ENCODE peak calls at places on chromosomes 1 and 21, in eight cellular contexts. One of them, this sample, is unnamed.

GRCh38 chr1:228765543-228765942 is 30.3 kb downstream of the RHOU start:
- DNase-seq in stimulated activated CD4-positive, alpha-beta T cell treated with anti-CD3 and anti-CD28 coated beads, Interleukin-12 subunit alpha, Interleukin-12 subunit beta, amount 100 ng/mL, for 4 hours: no peak
- DNase-seq in CD8-positive, alpha-beta T cell: peak
- DNase-seq in body of pancreas: peak
- DNase-seq in T-helper 1 cell: no peak
- DNase-seq in neural progenitor cell: no peak
- DNase-seq in CD4-positive, alpha-beta T cell: no peak
- DNase-seq in COR-L47: no peak
- DNase-seq in this sample: no peak

GRCh38 chr1:65687435-65688214 is 105.1 kb upstream of the PDE4B start:
- DNase-seq in CD8-positive, alpha-beta T cell: peak
- DNase-seq in neural progenitor cell: peak
- DNase-seq in body of pancreas: peak
- DNase-seq in COR-L47: peak
- DNase-seq in CD4-positive, alpha-beta T cell: peak
- DNase-seq in stimulated activated CD4-positive, alpha-beta T cell treated with anti-CD3 and anti-CD28 coated beads, Interleukin-12 subunit alpha, Interleukin-12 subunit beta, amount 100 ng/mL, for 4 hours: peak
- DNase-seq in T-helper 1 cell: peak
- DNase-seq in this sample: peak

GRCh38 chr21:45598666-45599065 is 44.9 kb upstream of the PCBP3 start:
- DNase-seq in T-helper 1 cell: no peak
- DNase-seq in CD8-positive, alpha-beta T cell: no peak
- DNase-seq in CD4-positive, alpha-beta T cell: no peak
- DNase-seq in body of pancreas: no peak
- DNase-seq in COR-L47: no peak
- DNase-seq in neural progenitor cell: no peak
- DNase-seq in stimulated activated CD4-positive, alpha-beta T cell treated with anti-CD3 and anti-CD28 coated beads, Interleukin-12 subunit alpha, Interleukin-12 subunit beta, amount 100 ng/mL, for 4 hours: no peak
- DNase-seq in this sample: no peak

GRCh38 chr1:15418811-15419515 is 9.3 kb downstream of the EFHD2 start:
- DNase-seq in body of pancreas: peak
- DNase-seq in CD4-positive, alpha-beta T cell: no peak
- DNase-seq in neural progenitor cell: no peak
- DNase-seq in COR-L47: no peak
- DNase-seq in CD8-positive, alpha-beta T cell: no peak
- DNase-seq in stimulated activated CD4-positive, alpha-beta T cell treated with anti-CD3 and anti-CD28 coated beads, Interleukin-12 subunit alpha, Interleukin-12 subunit beta, amount 100 ng/mL, for 4 hours: no peak
- DNase-seq in T-helper 1 cell: no peak
- DNase-seq in this sample: no peak

GRCh38 chr1:178942285-178943218 is 71.7 kb upstream of the ANGPTL1 start:
- DNase-seq in CD8-positive, alpha-beta T cell: peak
- DNase-seq in stimulated activated CD4-positive, alpha-beta T cell treated with anti-CD3 and anti-CD28 coated beads, Interleukin-12 subunit alpha, Interleukin-12 subunit beta, amount 100 ng/mL, for 4 hours: no peak
- DNase-seq in CD4-positive, alpha-beta T cell: no peak
- DNase-seq in T-helper 1 cell: no peak
- DNase-seq in COR-L47: no peak
- DNase-seq in neural progenitor cell: no peak
- DNase-seq in body of pancreas: peak
- DNase-seq in this sample: no peak

GRCh38 chr21:42227909-42228708 is 9.2 kb downstream of the ABCG1 start:
- DNase-seq in stimulated activated CD4-positive, alpha-beta T cell treated with anti-CD3 and anti-CD28 coated beads, Interleukin-12 subunit alpha, Interleukin-12 subunit beta, amount 100 ng/mL, for 4 hours: peak
- DNase-seq in body of pancreas: peak
- DNase-seq in neural progenitor cell: peak
- DNase-seq in CD4-positive, alpha-beta T cell: peak
- DNase-seq in CD8-positive, alpha-beta T cell: peak
- DNase-seq in T-helper 1 cell: peak
- DNase-seq in COR-L47: peak
- DNase-seq in this sample: peak

GRCh38 chr21:46191257-46191685 is 7.0 kb upstream of the SPATC1L start:
- DNase-seq in COR-L47: no peak
- DNase-seq in T-helper 1 cell: no peak
- DNase-seq in body of pancreas: peak
- DNase-seq in stimulated activated CD4-positive, alpha-beta T cell treated with anti-CD3 and anti-CD28 coated beads, Interleukin-12 subunit alpha, Interleukin-12 subunit beta, amount 100 ng/mL, for 4 hours: no peak
- DNase-seq in CD4-positive, alpha-beta T cell: no peak
- DNase-seq in neural progenitor cell: no peak
- DNase-seq in CD8-positive, alpha-beta T cell: peak
- DNase-seq in this sample: peak

GRCh38 chr1:113027008-113027407 is 46.0 kb upstream of the LRIG2 start:
- DNase-seq in neural progenitor cell: no peak
- DNase-seq in COR-L47: no peak
- DNase-seq in T-helper 1 cell: no peak
- DNase-seq in stimulated activated CD4-positive, alpha-beta T cell treated with anti-CD3 and anti-CD28 coated beads, Interleukin-12 subunit alpha, Interleukin-12 subunit beta, amount 100 ng/mL, for 4 hours: no peak
- DNase-seq in CD4-positive, alpha-beta T cell: no peak
- DNase-seq in body of pancreas: no peak
- DNase-seq in CD8-positive, alpha-beta T cell: no peak
- DNase-seq in this sample: no peak

GRCh38 chr1:15062479-15063099 is 91.0 kb upstream of the TMEM51 start:
- DNase-seq in CD4-positive, alpha-beta T cell: no peak
- DNase-seq in stimulated activated CD4-positive, alpha-beta T cell treated with anti-CD3 and anti-CD28 coated beads, Interleukin-12 subunit alpha, Interleukin-12 subunit beta, amount 100 ng/mL, for 4 hours: no peak
- DNase-seq in body of pancreas: no peak
- DNase-seq in neural progenitor cell: peak
- DNase-seq in COR-L47: no peak
- DNase-seq in T-helper 1 cell: no peak
- DNase-seq in CD8-positive, alpha-beta T cell: no peak
- DNase-seq in this sample: no peak

GRCh38 chr1:225508538-225509375 is 80.9 kb upstream of the LBR start:
- DNase-seq in neural progenitor cell: peak
- DNase-seq in CD8-positive, alpha-beta T cell: no peak
- DNase-seq in COR-L47: peak
- DNase-seq in CD4-positive, alpha-beta T cell: no peak
- DNase-seq in stimulated activated CD4-positive, alpha-beta T cell treated with anti-CD3 and anti-CD28 coated beads, Interleukin-12 subunit alpha, Interleukin-12 subunit beta, amount 100 ng/mL, for 4 hours: no peak
- DNase-seq in body of pancreas: peak
- DNase-seq in T-helper 1 cell: no peak
- DNase-seq in this sample: peak

GRCh38 chr1:177010246-177010825 is 154.2 kb downstream of the ASTN1 start:
- DNase-seq in COR-L47: no peak
- DNase-seq in stimulated activated CD4-positive, alpha-beta T cell treated with anti-CD3 and anti-CD28 coated beads, Interleukin-12 subunit alpha, Interleukin-12 subunit beta, amount 100 ng/mL, for 4 hours: no peak
- DNase-seq in CD8-positive, alpha-beta T cell: no peak
- DNase-seq in T-helper 1 cell: no peak
- DNase-seq in CD4-positive, alpha-beta T cell: no peak
- DNase-seq in neural progenitor cell: no peak
- DNase-seq in body of pancreas: no peak
- DNase-seq in this sample: no peak

GRCh38 chr1:235532350-235532749 is 28.1 kb upstream of the B3GALNT2 start:
- DNase-seq in stimulated activated CD4-positive, alpha-beta T cell treated with anti-CD3 and anti-CD28 coated beads, Interleukin-12 subunit alpha, Interleukin-12 subunit beta, amount 100 ng/mL, for 4 hours: no peak
- DNase-seq in body of pancreas: no peak
- DNase-seq in neural progenitor cell: no peak
- DNase-seq in CD8-positive, alpha-beta T cell: no peak
- DNase-seq in T-helper 1 cell: no peak
- DNase-seq in CD4-positive, alpha-beta T cell: no peak
- DNase-seq in COR-L47: no peak
- DNase-seq in this sample: peak

GRCh38 chr1:43540653-43541071 is 10.0 kb downstream of the PTPRF start:
- DNase-seq in CD8-positive, alpha-beta T cell: no peak
- DNase-seq in CD4-positive, alpha-beta T cell: no peak
- DNase-seq in T-helper 1 cell: no peak
- DNase-seq in body of pancreas: no peak
- DNase-seq in stimulated activated CD4-positive, alpha-beta T cell treated with anti-CD3 and anti-CD28 coated beads, Interleukin-12 subunit alpha, Interleukin-12 subunit beta, amount 100 ng/mL, for 4 hours: no peak
- DNase-seq in neural progenitor cell: no peak
- DNase-seq in COR-L47: no peak
- DNase-seq in this sample: no peak

GRCh38 chr1:27153549-27153886 is 1.4 kb downstream of the SLC9A1 start:
- DNase-seq in COR-L47: no peak
- DNase-seq in CD8-positive, alpha-beta T cell: no peak
- DNase-seq in stimulated activated CD4-positive, alpha-beta T cell treated with anti-CD3 and anti-CD28 coated beads, Interleukin-12 subunit alpha, Interleukin-12 subunit beta, amount 100 ng/mL, for 4 hours: no peak
- DNase-seq in CD4-positive, alpha-beta T cell: no peak
- DNase-seq in body of pancreas: no peak
- DNase-seq in neural progenitor cell: no peak
- DNase-seq in T-helper 1 cell: no peak
- DNase-seq in this sample: no peak

GRCh38 chr1:21925334-21925940 is 11.7 kb downstream of the HSPG2 start:
- DNase-seq in CD8-positive, alpha-beta T cell: no peak
- DNase-seq in T-helper 1 cell: no peak
- DNase-seq in neural progenitor cell: no peak
- DNase-seq in stimulated activated CD4-positive, alpha-beta T cell treated with anti-CD3 and anti-CD28 coated beads, Interleukin-12 subunit alpha, Interleukin-12 subunit beta, amount 100 ng/mL, for 4 hours: no peak
- DNase-seq in CD4-positive, alpha-beta T cell: no peak
- DNase-seq in body of pancreas: no peak
- DNase-seq in COR-L47: no peak
- DNase-seq in this sample: no peak

GRCh38 chr1:233427907-233428306 is 100.4 kb downstream of the MAP3K21 start:
- DNase-seq in CD8-positive, alpha-beta T cell: no peak
- DNase-seq in neural progenitor cell: no peak
- DNase-seq in CD4-positive, alpha-beta T cell: no peak
- DNase-seq in stimulated activated CD4-positive, alpha-beta T cell treated with anti-CD3 and anti-CD28 coated beads, Interleukin-12 subunit alpha, Interleukin-12 subunit beta, amount 100 ng/mL, for 4 hours: no peak
- DNase-seq in COR-L47: no peak
- DNase-seq in body of pancreas: no peak
- DNase-seq in T-helper 1 cell: no peak
- DNase-seq in this sample: no peak

GRCh38 chr1:18325151-18325550 is 155.6 kb upstream of the KLHDC7A start:
- DNase-seq in body of pancreas: no peak
- DNase-seq in COR-L47: no peak
- DNase-seq in stimulated activated CD4-positive, alpha-beta T cell treated with anti-CD3 and anti-CD28 coated beads, Interleukin-12 subunit alpha, Interleukin-12 subunit beta, amount 100 ng/mL, for 4 hours: no peak
- DNase-seq in neural progenitor cell: peak
- DNase-seq in CD8-positive, alpha-beta T cell: no peak
- DNase-seq in CD4-positive, alpha-beta T cell: no peak
- DNase-seq in T-helper 1 cell: no peak
- DNase-seq in this sample: no peak

GRCh38 chr1:94273111-94273510 is 35.7 kb upstream of the ARHGAP29 start:
- DNase-seq in COR-L47: no peak
- DNase-seq in T-helper 1 cell: no peak
- DNase-seq in body of pancreas: no peak
- DNase-seq in CD4-positive, alpha-beta T cell: no peak
- DNase-seq in CD8-positive, alpha-beta T cell: no peak
- DNase-seq in stimulated activated CD4-positive, alpha-beta T cell treated with anti-CD3 and anti-CD28 coated beads, Interleukin-12 subunit alpha, Interleukin-12 subunit beta, amount 100 ng/mL, for 4 hours: no peak
- DNase-seq in neural progenitor cell: no peak
- DNase-seq in this sample: no peak

GRCh38 chr1:61301824-61302652 is 219.7 kb downstream of the NFIA start:
- DNase-seq in CD8-positive, alpha-beta T cell: no peak
- DNase-seq in neural progenitor cell: no peak
- DNase-seq in CD4-positive, alpha-beta T cell: no peak
- DNase-seq in stimulated activated CD4-positive, alpha-beta T cell treated with anti-CD3 and anti-CD28 coated beads, Interleukin-12 subunit alpha, Interleukin-12 subunit beta, amount 100 ng/mL, for 4 hours: no peak
- DNase-seq in T-helper 1 cell: no peak
- DNase-seq in COR-L47: no peak
- DNase-seq in body of pancreas: peak
- DNase-seq in this sample: peak

GRCh38 chr21:25647632-25648031 is 8.6 kb downstream of the JAM2 start:
- DNase-seq in body of pancreas: no peak
- DNase-seq in T-helper 1 cell: no peak
- DNase-seq in neural progenitor cell: no peak
- DNase-seq in CD8-positive, alpha-beta T cell: no peak
- DNase-seq in COR-L47: no peak
- DNase-seq in stimulated activated CD4-positive, alpha-beta T cell treated with anti-CD3 and anti-CD28 coated beads, Interleukin-12 subunit alpha, Interleukin-12 subunit beta, amount 100 ng/mL, for 4 hours: no peak
- DNase-seq in CD4-positive, alpha-beta T cell: no peak
- DNase-seq in this sample: no peak

GRCh38 chr1:244361764-244362473 is 89.8 kb downstream of the ADSS2 start:
- DNase-seq in COR-L47: peak
- DNase-seq in CD8-positive, alpha-beta T cell: no peak
- DNase-seq in CD4-positive, alpha-beta T cell: no peak
- DNase-seq in T-helper 1 cell: no peak
- DNase-seq in stimulated activated CD4-positive, alpha-beta T cell treated with anti-CD3 and anti-CD28 coated beads, Interleukin-12 subunit alpha, Interleukin-12 subunit beta, amount 100 ng/mL, for 4 hours: no peak
- DNase-seq in body of pancreas: no peak
- DNase-seq in neural progenitor cell: peak
- DNase-seq in this sample: peak

GRCh38 chr1:50538476-50538875 is 115.2 kb upstream of the DMRTA2 start:
- DNase-seq in T-helper 1 cell: no peak
- DNase-seq in stimulated activated CD4-positive, alpha-beta T cell treated with anti-CD3 and anti-CD28 coated beads, Interleukin-12 subunit alpha, Interleukin-12 subunit beta, amount 100 ng/mL, for 4 hours: no peak
- DNase-seq in CD4-positive, alpha-beta T cell: no peak
- DNase-seq in CD8-positive, alpha-beta T cell: no peak
- DNase-seq in body of pancreas: no peak
- DNase-seq in COR-L47: no peak
- DNase-seq in neural progenitor cell: no peak
- DNase-seq in this sample: no peak

GRCh38 chr1:39165049-39165448 is 39.4 kb upstream of the MACF1 start:
- DNase-seq in neural progenitor cell: peak
- DNase-seq in body of pancreas: no peak
- DNase-seq in T-helper 1 cell: no peak
- DNase-seq in stimulated activated CD4-positive, alpha-beta T cell treated with anti-CD3 and anti-CD28 coated beads, Interleukin-12 subunit alpha, Interleukin-12 subunit beta, amount 100 ng/mL, for 4 hours: no peak
- DNase-seq in CD4-positive, alpha-beta T cell: no peak
- DNase-seq in CD8-positive, alpha-beta T cell: no peak
- DNase-seq in COR-L47: no peak
- DNase-seq in this sample: no peak

GRCh38 chr1:104648269-104648691 is 898.6 kb downstream of the AMY1C start:
- DNase-seq in neural progenitor cell: peak
- DNase-seq in CD4-positive, alpha-beta T cell: no peak
- DNase-seq in body of pancreas: no peak
- DNase-seq in COR-L47: peak
- DNase-seq in T-helper 1 cell: no peak
- DNase-seq in CD8-positive, alpha-beta T cell: no peak
- DNase-seq in stimulated activated CD4-positive, alpha-beta T cell treated with anti-CD3 and anti-CD28 coated beads, Interleukin-12 subunit alpha, Interleukin-12 subunit beta, amount 100 ng/mL, for 4 hours: no peak
- DNase-seq in this sample: peak

GRCh38 chr1:78004719-78005346 is at the start of gene DNAJB4:
- DNase-seq in T-helper 1 cell: peak
- DNase-seq in stimulated activated CD4-positive, alpha-beta T cell treated with anti-CD3 and anti-CD28 coated beads, Interleukin-12 subunit alpha, Interleukin-12 subunit beta, amount 100 ng/mL, for 4 hours: peak
- DNase-seq in body of pancreas: peak
- DNase-seq in CD4-positive, alpha-beta T cell: peak
- DNase-seq in neural progenitor cell: peak
- DNase-seq in COR-L47: no peak
- DNase-seq in CD8-positive, alpha-beta T cell: peak
- DNase-seq in this sample: peak